ENCODE peak calls at places on chromosomes 6 and 20, in seven cellular contexts. G is tibial artery, X is NB4, I is cardiac muscle cell, Z is IMR-90, B is fibroblast of the aortic adventitia, A is adrenal gland. O is an unnamed sample.

GRCh38 chr6:169452117-169452868 is 198.6 kb upstream of the THBS2 start:
- DNase-seq in B (peak), I (no peak), Z (peak), G (peak), X (no peak), A (peak), O (peak)

GRCh38 chr6:170011233-170012142 is 260.1 kb downstream of the ERMARD start:
- DNase-seq in B (no peak), A (peak), Z (no peak), I (no peak), G (no peak), X (no peak), O (no peak)

GRCh38 chr6:69827491-69827890 is 30.7 kb upstream of the LMBRD1 start:
- DNase-seq in Z (peak), I (no peak), B (peak), X (no peak), G (no peak), A (no peak), O (peak)

GRCh38 chr20:38692436-38693411 is 31.6 kb upstream of the SLC32A1 start:
- DNase-seq in A (peak), I (peak), X (peak), B (peak), G (peak), Z (peak), O (peak)

GRCh38 chr6:28634758-28635546 is 109.3 kb downstream of the GPX5 start:
- DNase-seq in Z (no peak), B (peak), A (no peak), G (no peak), I (peak), X (no peak), O (no peak)

GRCh38 chr20:31670371-31671228 is 32.9 kb downstream of the COX4I2 start:
- DNase-seq in Z (peak), G (peak), I (peak), X (no peak), B (peak), A (peak), O (no peak)

GRCh38 chr6:33313105-33313708 is 671 bp downstream of the TAPBP start:
- DNase-seq in Z (peak), I (no peak), G (peak), B (no peak), X (peak), A (peak), O (no peak)

GRCh38 chr6:116941727-116942126 is 64.7 kb downstream of the RFX6 start:
- DNase-seq in G (no peak), Z (no peak), I (no peak), X (no peak), B (no peak), A (no peak), O (no peak)

GRCh38 chr20:52103469-52103910 is 88.1 kb downstream of the ZFP64 start:
- DNase-seq in A (no peak), Z (peak), I (no peak), G (no peak), B (no peak), X (peak), O (no peak)

GRCh38 chr6:164370773-164371172 is 938.6 kb downstream of the C6orf118 start:
- DNase-seq in Z (no peak), B (peak), X (no peak), G (no peak), I (no peak), A (no peak), O (no peak)

GRCh38 chr6:134539865-134540323 is 222.0 kb upstream of the SGK1 start:
- DNase-seq in A (peak), G (no peak), I (no peak), Z (no peak), B (no peak), X (peak), O (no peak)

GRCh38 chr6:43248107-43248506 is 4.8 kb downstream of the TTBK1 start:
- DNase-seq in Z (no peak), X (no peak), G (no peak), B (no peak), A (no peak), I (no peak), O (no peak)

GRCh38 chr6:158057213-158057987 is 75.7 kb downstream of the SYNJ2 start:
- DNase-seq in X (peak), A (peak), G (no peak), Z (peak), I (no peak), B (peak), O (peak)

GRCh38 chr6:65199683-65200082 is 507.3 kb downstream of the EYS start:
- DNase-seq in A (no peak), X (no peak), I (no peak), G (no peak), B (no peak), Z (peak), O (peak)

GRCh38 chr6:70886661-70887060 is 70.2 kb downstream of the B3GAT2 start:
- DNase-seq in I (no peak), X (no peak), A (no peak), Z (no peak), B (no peak), G (no peak), O (no peak)

GRCh38 chr6:31771992-31772358 is 5.2 kb downstream of the VWA7 start:
- DNase-seq in X (no peak), G (no peak), A (no peak), I (no peak), Z (peak), B (peak), O (no peak)

GRCh38 chr6:154276810-154277577 is 79.6 kb downstream of the IPCEF1 start:
- DNase-seq in Z (peak), B (peak), I (peak), X (peak), A (no peak), G (no peak), O (no peak)

GRCh38 chr6:139257821-139258398 is 33.9 kb downstream of the TXLNB start:
- DNase-seq in B (no peak), G (no peak), Z (no peak), X (no peak), A (no peak), I (no peak), O (no peak)

GRCh38 chr6:117795234-117795633 is 111.8 kb upstream of the SLC35F1 start:
- DNase-seq in I (no peak), X (peak), Z (no peak), B (no peak), G (no peak), A (no peak), O (no peak)

GRCh38 chr6:130931683-130932082 is 104.5 kb downstream of the SMLR1 start:
- DNase-seq in X (peak), Z (no peak), B (no peak), A (no peak), I (no peak), G (no peak), O (no peak)

GRCh38 chr6:129498556-129498940 is 211.4 kb downstream of the ARHGAP18 start:
- DNase-seq in Z (peak), G (no peak), A (no peak), I (no peak), X (no peak), B (peak), O (no peak)

GRCh38 chr6:111763381-111763780 is 109.9 kb downstream of the FYN start:
- DNase-seq in X (no peak), I (no peak), A (no peak), Z (peak), B (peak), G (no peak), O (no peak)

GRCh38 chr6:46324706-46325105 is 153.9 kb upstream of the ENPP5 start:
- DNase-seq in G (no peak), B (no peak), I (no peak), Z (no peak), A (no peak), X (no peak), O (no peak)

GRCh38 chr6:99846021-99846420 is 148.0 kb downstream of the MCHR2 start:
- DNase-seq in B (no peak), G (no peak), Z (no peak), I (no peak), X (no peak), A (no peak), O (no peak)

GRCh38 chr6:4055420-4056041 is 23.4 kb downstream of the FAM217A start:
- DNase-seq in I (no peak), Z (peak), A (peak), B (peak), G (no peak), X (peak), O (peak)

GRCh38 chr6:149990109-149990671 is 26.4 kb downstream of the ULBP1 start:
- DNase-seq in Z (no peak), A (no peak), X (no peak), G (peak), B (no peak), I (no peak), O (no peak)

GRCh38 chr20:41631826-41632225 is 13.6 kb upstream of the CHD6 start:
- DNase-seq in A (peak), B (peak), G (peak), I (no peak), Z (peak), X (no peak), O (no peak)

GRCh38 chr6:42193491-42193894 is 1.3 kb downstream of the GUCA1B start:
- DNase-seq in A (no peak), Z (no peak), G (no peak), I (no peak), X (no peak), B (peak), O (no peak)

GRCh38 chr6:24775520-24776058 is 852 bp downstream of the GMNN start:
- DNase-seq in G (no peak), Z (peak), B (peak), X (peak), A (peak), I (peak), O (no peak)

GRCh38 chr6:97591955-97592354 is 308.9 kb upstream of the MMS22L start:
- DNase-seq in Z (no peak), B (no peak), I (no peak), A (no peak), G (no peak), X (no peak), O (no peak)

GRCh38 chr20:3543901-3544507 is 73.2 kb downstream of the ATRN start:
- DNase-seq in Z (peak), B (peak), G (no peak), X (no peak), A (no peak), I (no peak), O (peak)

GRCh38 chr6:75842191-75842590 is 93.2 kb downstream of the MYO6 start:
- DNase-seq in G (no peak), I (no peak), Z (peak), B (no peak), A (no peak), X (no peak), O (peak)

GRCh38 chr6:165096868-165097267 is 212.5 kb downstream of the C6orf118 start:
- DNase-seq in Z (no peak), A (no peak), B (peak), G (no peak), I (no peak), X (no peak), O (no peak)

GRCh38 chr6:35081426-35081851 is 59.7 kb downstream of the TCP11 start:
- DNase-seq in I (no peak), B (no peak), A (peak), X (peak), G (peak), Z (peak), O (no peak)

GRCh38 chr6:160992323-160993314 is 1.1 kb downstream of the MAP3K4 start:
- DNase-seq in B (peak), G (no peak), X (peak), Z (peak), I (peak), A (peak), O (no peak)

GRCh38 chr6:4778086-4778485 is 1.9 kb downstream of the CDYL start:
- DNase-seq in Z (no peak), X (peak), B (no peak), A (no peak), I (no peak), G (no peak), O (no peak)

DNA sequence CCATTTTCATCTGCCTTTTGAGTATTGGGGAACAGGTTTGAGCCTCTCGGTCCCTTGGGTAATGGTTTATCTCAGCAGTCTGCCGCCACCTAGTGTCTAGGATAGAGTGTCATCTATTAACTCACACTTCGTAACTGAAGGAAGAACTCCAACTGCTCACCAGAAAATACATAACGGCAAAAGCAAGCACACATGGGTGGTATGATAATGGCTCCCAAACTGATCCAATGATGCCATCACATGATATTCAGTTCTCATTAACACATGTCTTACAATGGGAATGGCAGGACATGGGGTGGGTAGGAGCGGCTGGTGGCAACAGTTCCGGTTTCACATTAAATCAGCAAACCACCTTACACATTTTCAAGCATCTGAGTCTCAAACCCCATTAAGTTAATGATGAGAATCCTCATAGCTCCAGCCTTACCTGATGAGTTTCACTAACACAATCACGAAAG is 110.7 kb upstream of the PHACTR1 start:
- DNase-seq in G (no peak), I (peak), A (peak), Z (peak), X (peak), B (peak), O (peak)
- TF ChIP-seq CTCF in G (peak), I (peak), A (peak), Z (peak), X (peak), B (peak), O (peak)

DNA sequence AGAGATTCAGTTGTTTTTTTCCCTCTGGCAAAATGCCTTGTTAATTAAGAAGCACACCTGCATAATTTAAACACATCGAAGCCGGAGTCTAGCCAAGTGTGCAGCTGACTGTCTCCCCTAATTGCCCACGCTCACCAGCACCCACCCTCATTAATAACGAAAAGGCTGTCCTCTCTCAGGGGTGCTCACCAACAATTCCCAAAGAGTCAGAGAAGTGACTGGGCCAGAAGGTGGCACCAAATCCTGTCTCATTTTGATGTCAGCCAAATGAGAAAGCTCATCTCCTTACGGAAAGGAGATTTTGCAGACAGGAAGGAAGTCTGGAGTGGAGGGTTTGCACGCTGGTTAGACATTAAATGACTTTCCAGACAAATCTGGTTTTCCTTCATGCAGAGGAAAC is 60.7 kb upstream of the MC3R start:
- DNase-seq in G (no peak), I (no peak), X (peak), A (no peak), Z (no peak), B (no peak), O (no peak)
- TF ChIP-seq CTCF in G (no peak), I (no peak), X (peak), A (no peak), Z (no peak), B (no peak), O (no peak)

GRCh38 chr20:55057779-55058415 is 582.5 kb downstream of the DOK5 start:
- DNase-seq in G (no peak), B (no peak), Z (no peak), X (no peak), I (peak), A (no peak), O (no peak)
- TF ChIP-seq CTCF in G (peak), B (no peak), Z (no peak), X (peak), I (no peak), A (no peak), O (no peak)

GRCh38 chr6:146814148-146814750 is 215.5 kb downstream of the ADGB start:
- DNase-seq in B (no peak), A (no peak), Z (peak), X (no peak), I (no peak), G (no peak), O (no peak)
- TF ChIP-seq CTCF in B (no peak), A (no peak), Z (no peak), X (no peak), I (no peak), G (no peak), O (no peak)

GRCh38 chr20:44701116-44701865 is 13.9 kb upstream of the CCN5 start:
- DNase-seq in A (no peak), B (no peak), X (no peak), Z (peak), I (peak), G (peak), O (no peak)
- TF ChIP-seq CTCF in A (no peak), B (no peak), X (no peak), Z (no peak), I (no peak), G (no peak), O (peak)

GRCh38 chr6:25893778-25894177 is 19.7 kb upstream of the SLC17A3 start:
- DNase-seq in B (no peak), G (no peak), A (no peak), X (no peak), Z (no peak), I (no peak), O (no peak)

GRCh38 chr6:25895773-25896172 is 21.7 kb upstream of the SLC17A3 start:
- DNase-seq in I (peak), Z (no peak), X (no peak), G (no peak), A (no peak), B (no peak), O (no peak)

GRCh38 chr6:25892877-25893276 is 18.8 kb upstream of the SLC17A3 start:
- DNase-seq in G (no peak), X (no peak), B (no peak), I (no peak), A (no peak), Z (no peak), O (no peak)

GRCh38 chr6:25886066-25886465 is 12.0 kb upstream of the SLC17A3 start:
- DNase-seq in I (no peak), G (no peak), X (no peak), B (no peak), A (no peak), Z (no peak), O (no peak)

GRCh38 chr6:25889877-25890853 is 16.1 kb upstream of the SLC17A3 start:
- DNase-seq in A (peak), B (peak), Z (peak), X (peak), I (peak), G (no peak), O (no peak)
- TF ChIP-seq CTCF in A (peak), B (peak), Z (peak), X (no peak), I (peak), G (peak), O (peak)

DNA sequence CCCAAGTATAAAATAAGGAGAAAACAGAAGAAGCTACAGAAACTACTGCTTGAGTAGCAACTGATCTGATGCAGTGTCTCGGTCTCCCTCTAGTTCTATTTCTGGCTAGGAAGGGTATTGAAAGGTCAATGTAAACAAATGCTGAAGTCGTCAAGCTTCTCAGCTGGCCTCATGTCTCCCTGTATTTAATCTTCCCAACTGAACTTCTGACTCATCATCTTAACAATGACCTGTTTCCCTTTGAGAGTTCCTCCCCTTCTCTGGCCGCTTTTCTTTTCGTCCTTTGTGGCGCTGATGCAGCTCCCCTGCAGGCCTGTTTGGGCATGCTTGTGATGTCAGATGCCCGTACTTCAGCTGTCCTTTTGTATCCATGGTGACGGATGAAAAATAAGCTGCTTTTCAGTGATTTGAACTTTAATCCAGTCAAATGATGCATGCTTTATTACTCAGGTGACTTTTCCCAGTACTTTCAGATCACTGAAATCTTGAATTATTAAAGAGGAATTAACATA is 7.8 kb upstream of the LCA5 start:
- DNase-seq in X (peak), I (peak), A (peak), Z (peak), B (peak), G (peak), O (peak)
- TF ChIP-seq CTCF in X (no peak), I (peak), A (peak), Z (peak), B (peak), G (peak), O (peak)

GRCh38 chr6:140729521-140729920 is 1355.1 kb upstream of the CITED2 start:
- DNase-seq in X (peak), G (no peak), B (no peak), I (no peak), A (no peak), Z (no peak), O (no peak)
- TF ChIP-seq CTCF in X (no peak), G (no peak), B (no peak), I (no peak), A (no peak), Z (no peak), O (no peak)